ENCODE peak calls at places on chromosomes 5 and 9, in five cellular contexts. B is SK-N-SH, A is AG04450, I is upper lobe of right lung, Y is heart right ventricle. W is an unnamed sample. For H3K27me3, the result is how much of the 10 kb centered on the place peaks cover.

GRCh38 chr5:160539431-160539830 is 117.8 kb downstream of the PTTG1 start:
- DNase-seq in B (no peak), I (no peak), A (no peak), Y (no peak), W (no peak)

GRCh38 chr9:70952131-70952727 is 169.2 kb downstream of the TRPM3 start:
- DNase-seq in Y (no peak), A (no peak), B (no peak), I (no peak), W (no peak)

GRCh38 chr5:89289604-89290003 is 406.6 kb upstream of the MEF2C start:
- DNase-seq in I (no peak), A (no peak), Y (no peak), B (no peak), W (no peak)

GRCh38 chr5:24065786-24066185 is 558.4 kb downstream of the PRDM9 start:
- DNase-seq in B (no peak), A (no peak), Y (no peak), I (no peak), W (no peak)

GRCh38 chr9:76181020-76181641 is 213.1 kb downstream of the RFK start:
- DNase-seq in I (no peak), A (no peak), Y (no peak), B (no peak), W (no peak)

GRCh38 chr5:59390074-59390659 is 503.4 kb downstream of the PDE4D start:
- DNase-seq in B (no peak), I (no peak), A (no peak), Y (peak), W (no peak)

GRCh38 chr5:97554992-97555981 is 372.2 kb upstream of the RIOK2 start:
- DNase-seq in I (no peak), A (peak), B (no peak), Y (no peak), W (no peak)

GRCh38 chr9:136488247-136489214 is 5.7 kb upstream of the SEC16A start:
- DNase-seq in Y (peak), I (peak), A (no peak), B (peak), W (no peak)

GRCh38 chr9:113349434-113350337 is at the start of gene BSPRY:
- DNase-seq in Y (no peak), A (no peak), B (peak), I (peak), W (no peak)

GRCh38 chr9:35577486-35577885 is 27.6 kb upstream of the TESK1 start:
- DNase-seq in Y (no peak), B (no peak), A (no peak), I (no peak), W (no peak)

GRCh38 chr9:116099821-116100220 is 53.8 kb upstream of the PAPPA start:
- DNase-seq in Y (no peak), B (no peak), I (no peak), A (no peak), W (no peak)

GRCh38 chr5:108521841-108522506 is 140.1 kb upstream of the FBXL17 start:
- DNase-seq in Y (peak), A (peak), I (no peak), B (peak), W (no peak)

GRCh38 chr9:13817754-13818278 is 496.1 kb downstream of the NFIB start:
- DNase-seq in B (no peak), I (no peak), A (no peak), Y (no peak), W (no peak)

GRCh38 chr5:17186271-17186670 is 31.2 kb upstream of the BASP1 start:
- DNase-seq in Y (no peak), A (no peak), B (no peak), I (no peak), W (no peak)

GRCh38 chr5:141838326-141839014 is 39.7 kb downstream of the PCDH1 start:
- DNase-seq in Y (no peak), A (no peak), B (peak), I (no peak), W (no peak)

GRCh38 chr5:113166285-113166684 is 189.7 kb downstream of the DCP2 start:
- DNase-seq in B (no peak), A (peak), Y (no peak), I (no peak), W (no peak)

GRCh38 chr5:173395257-173395932 is 67.2 kb upstream of the STC2 start:
- DNase-seq in A (peak), Y (no peak), I (no peak), B (no peak), W (no peak)

GRCh38 chr5:132238901-132239500 is 11.3 kb upstream of the P4HA2 start:
- DNase-seq in B (no peak), A (no peak), Y (no peak), I (peak), W (no peak)

GRCh38 chr9:126675147-126675467 is 61.4 kb downstream of the LMX1B start:
- DNase-seq in I (no peak), Y (no peak), B (no peak), A (no peak), W (no peak)

GRCh38 chr9:126674365-126675146 is 60.8 kb downstream of the LMX1B start:
- DNase-seq in B (no peak), Y (no peak), I (no peak), A (no peak), W (no peak)

GRCh38 chr9:126676685-126677143 is 63.0 kb downstream of the LMX1B start:
- DNase-seq in I (no peak), A (no peak), Y (no peak), B (peak), W (no peak)

GRCh38 chr9:126677188-126678084 is 63.7 kb downstream of the LMX1B start:
- DNase-seq in B (no peak), A (no peak), I (no peak), Y (no peak), W (no peak)

GRCh38 chr9:126676102-126676684 is 62.5 kb downstream of the LMX1B start:
- DNase-seq in Y (no peak), I (no peak), B (no peak), A (no peak), W (no peak)
- H3K27me3 ChIP-seq in Y (half or more), I (half or more), B (under half), A (half or more), W (half or more)

DNA sequence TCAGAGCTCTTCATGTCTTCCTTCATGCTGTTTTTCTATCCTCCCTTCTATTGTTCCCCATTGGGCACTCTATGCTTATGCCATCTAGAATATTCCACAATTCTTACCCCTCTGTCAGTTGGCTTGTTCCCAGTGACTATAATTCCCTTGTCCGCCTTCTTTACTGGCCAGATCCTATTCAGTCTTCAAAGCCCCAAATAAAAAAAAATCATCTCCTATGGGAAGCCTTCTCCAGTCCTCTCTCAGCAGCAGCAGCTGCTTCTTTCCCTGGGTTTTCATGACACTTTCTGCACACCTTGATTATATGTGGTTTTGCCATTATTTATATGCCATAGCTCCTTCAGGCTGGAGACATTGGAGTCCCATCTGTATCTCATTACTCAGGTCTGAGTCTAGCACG is 54.6 kb upstream of the TNFAIP8 start:
- DNase-seq in B (no peak), A (no peak), I (no peak), Y (no peak), W (no peak)
- H3K27ac ChIP-seq in B (no peak), A (no peak), I (no peak), Y (no peak), W (no peak)

GRCh38 chr9:19087601-19088000 is 15.1 kb downstream of the HAUS6 start:
- DNase-seq in I (no peak), B (no peak), A (peak), Y (no peak), W (no peak)

GRCh38 chr9:19085295-19085694 is 17.4 kb downstream of the HAUS6 start:
- DNase-seq in A (no peak), B (peak), Y (no peak), I (no peak), W (no peak)
- TF ChIP-seq CTCF in A (peak), B (peak), Y (peak), I (peak), W (no peak)

GRCh38 chr9:132582786-132583583 is 579 bp downstream of the BARHL1 start:
- DNase-seq in Y (no peak), A (no peak), B (peak), I (no peak), W (peak)

GRCh38 chr9:132578367-132578932 is 4.0 kb upstream of the BARHL1 start:
- DNase-seq in B (no peak), Y (no peak), I (no peak), A (no peak), W (no peak)

GRCh38 chr9:132582276-132582785 is at the start of gene BARHL1:
- DNase-seq in A (no peak), Y (no peak), B (peak), I (no peak), W (no peak)

GRCh38 chr9:132577119-132577518 is 5.3 kb upstream of the BARHL1 start:
- DNase-seq in B (no peak), I (no peak), A (no peak), Y (no peak), W (no peak)

DNA sequence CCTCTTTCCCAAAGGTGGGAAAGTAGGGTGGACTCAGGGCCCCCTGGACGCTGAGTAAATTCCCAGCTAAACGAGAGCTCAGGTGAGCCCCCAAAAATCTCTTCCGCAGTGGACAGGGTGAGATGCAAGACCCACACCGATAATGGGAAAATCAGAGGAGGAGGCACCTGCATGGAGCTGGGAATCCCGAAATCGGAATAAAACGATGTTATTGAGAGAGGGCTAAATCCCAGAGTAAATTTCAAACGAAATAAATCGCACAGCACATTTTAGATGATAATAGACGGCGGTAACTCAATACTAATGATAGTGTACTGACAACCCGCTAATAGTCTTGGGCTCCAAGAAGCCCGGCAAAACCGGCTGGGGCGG is 3.0 kb upstream of the BARHL1 start:
- DNase-seq in B (no peak), A (no peak), Y (no peak), I (no peak), W (no peak)
- H3K27me3 ChIP-seq in B (half or more), A (half or more), Y (half or more), I (half or more), W (half or more)